ENCODE peak calls at places on chromosomes 6 and 20, in nine cellular contexts. G is GM03348; O is K562; A is SK-N-SH; Q is central memory CD4-positive, alpha-beta T cell; M is renal cortical epithelial cell; F is NCI-H1105 treated with DMSO at 0.1 percent for 48 hours; E is WTC11; S is Karpas-422. X is an unnamed sample.

GRCh38 chr6:166957087-166957804 is 896 bp upstream of the RNASET2 start:
- DNase-seq in G (peak), O (peak), A (peak), Q (no peak), M (no peak), F (peak), E (peak), S (peak), X (peak)

GRCh38 chr6:157627195-157627966 is 195.7 kb upstream of the SNX9 start:
- DNase-seq in G (no peak), O (no peak), A (no peak), Q (no peak), M (no peak), F (no peak), E (no peak), S (no peak), X (no peak)

GRCh38 chr6:18997375-18997826 is 610.3 kb downstream of the RNF144B start:
- DNase-seq in G (peak), O (no peak), A (peak), Q (no peak), M (peak), F (peak), E (peak), S (peak), X (no peak)

GRCh38 chr6:33837971-33838665 is 34.3 kb upstream of the MLN start:
- DNase-seq in G (peak), O (no peak), A (no peak), Q (no peak), M (no peak), F (no peak), E (peak), S (no peak), X (no peak)

GRCh38 chr20:23084845-23085355 is 1.2 kb downstream of the CD93 start:
- DNase-seq in G (no peak), O (no peak), A (no peak), Q (no peak), M (no peak), F (no peak), E (no peak), S (no peak), X (no peak)

GRCh38 chr20:33076662-33077398 is 2.6 kb upstream of the BPIFB4 start:
- DNase-seq in G (no peak), O (no peak), A (no peak), Q (no peak), M (no peak), F (no peak), E (no peak), S (peak), X (no peak)

GRCh38 chr6:145245119-145245518 is 490.2 kb downstream of the EPM2A start:
- DNase-seq in G (peak), O (no peak), A (no peak), Q (no peak), M (no peak), F (no peak), E (no peak), S (no peak), X (no peak)

GRCh38 chr6:132133734-132134490 is 182.7 kb upstream of the CCN2 start:
- DNase-seq in G (no peak), O (no peak), A (no peak), Q (no peak), M (no peak), F (no peak), E (no peak), S (no peak), X (no peak)

GRCh38 chr6:154932562-154933027 is 62.5 kb upstream of the TIAM2 start:
- DNase-seq in G (peak), O (no peak), A (peak), Q (no peak), M (peak), F (no peak), E (no peak), S (no peak), X (no peak)

GRCh38 chr6:38973178-38974057 is 75.2 kb upstream of the GLP1R start:
- DNase-seq in G (peak), O (peak), A (peak), Q (peak), M (peak), F (peak), E (no peak), S (peak), X (no peak)

GRCh38 chr6:39021779-39022178 is 26.8 kb upstream of the GLP1R start:
- DNase-seq in G (no peak), O (no peak), A (no peak), Q (no peak), M (no peak), F (no peak), E (no peak), S (no peak), X (no peak)

GRCh38 chr20:1225729-1226313 is at the start of gene RAD21L1:
- DNase-seq in G (peak), O (peak), A (peak), Q (peak), M (peak), F (peak), E (peak), S (no peak), X (peak)

GRCh38 chr20:63055575-63056235 is 48.9 kb upstream of the BHLHE23 start:
- DNase-seq in G (no peak), O (no peak), A (no peak), Q (no peak), M (no peak), F (no peak), E (peak), S (no peak), X (peak)

GRCh38 chr6:35213824-35214756 is at the start of gene SCUBE3:
- DNase-seq in G (peak), O (peak), A (peak), Q (no peak), M (no peak), F (peak), E (peak), S (no peak), X (peak)

GRCh38 chr6:53201270-53201669 is 52.6 kb upstream of the GCM1 start:
- DNase-seq in G (no peak), O (no peak), A (no peak), Q (no peak), M (no peak), F (no peak), E (no peak), S (no peak), X (no peak)

GRCh38 chr6:44735631-44735963 is 348.1 kb downstream of the CDC5L start:
- DNase-seq in G (peak), O (no peak), A (no peak), Q (no peak), M (peak), F (no peak), E (no peak), S (no peak), X (no peak)

GRCh38 chr20:9889270-9889981 is 50.5 kb upstream of the PAK5 start:
- DNase-seq in G (no peak), O (no peak), A (no peak), Q (no peak), M (no peak), F (no peak), E (no peak), S (peak), X (no peak)

GRCh38 chr6:82015043-82015442 is 232.5 kb downstream of the IBTK start:
- DNase-seq in G (no peak), O (no peak), A (no peak), Q (no peak), M (peak), F (no peak), E (no peak), S (no peak), X (no peak)

X was measured in sciatic nerve.